ENCODE peak calls at places on chromosomes 4 and X, in ten cellular contexts. V is colonic mucosa, N is dorsolateral prefrontal cortex, T is BE2C, C is mucosa of descending colon, H is cardiac fibroblast, F is tibial nerve, K is IMR-90, U is BJ, Z is left ventricle myocardium inferior. X is an unnamed sample.

GRCh38 chr4:134687646-134688628 is 486.3 kb upstream of the PABPC4L start:
- DNase-seq in V (no peak), N (no peak), T (no peak), C (no peak), H (no peak), F (no peak), K (no peak), U (no peak), Z (no peak), X (no peak)

GRCh38 chrX:150544222-150544787 is 24.1 kb upstream of the MTM1 start:
- DNase-seq in V (peak; percentile 45), N (no peak), T (no peak), C (peak; percentile 27), H (peak; percentile 13), F (no peak), K (no peak), U (no peak), Z (no peak), X (no peak)

GRCh38 chrX:135170877-135171519 is at the start of gene CT55:
- DNase-seq in V (no peak), N (no peak), T (peak; percentile 77), C (no peak), H (no peak), F (no peak), K (no peak), U (no peak), Z (no peak), X (no peak)

GRCh38 chr4:10738826-10739489 is 54.4 kb upstream of the CLNK start:
- DNase-seq in V (no peak), N (no peak), T (no peak), C (no peak), H (no peak), F (no peak), K (peak; percentile 24), U (no peak), Z (no peak), X (peak; percentile 57)

GRCh38 chr4:41882622-41883347 is 52.4 kb upstream of the TMEM33 start:
- DNase-seq in V (peak; percentile 38), N (no peak), T (peak; percentile 80), C (peak; percentile 59), H (peak; percentile 45), F (no peak), K (peak; percentile 23), U (no peak), Z (no peak), X (peak; percentile 12)

GRCh38 chr4:185213829-185214228 is 4.4 kb downstream of the SNX25 start:
- DNase-seq in V (no peak), N (no peak), T (no peak), C (no peak), H (no peak), F (no peak), K (no peak), U (no peak), Z (no peak), X (no peak)

GRCh38 chr4:105751718-105752299 is 43.2 kb downstream of the GSTCD start:
- DNase-seq in V (no peak), N (no peak), T (no peak), C (no peak), H (no peak), F (no peak), K (no peak), U (no peak), Z (no peak), X (no peak)

GRCh38 chr4:11428701-11429571 is at the start of gene HS3ST1:
- DNase-seq in V (peak; percentile 91), N (peak; percentile 67), T (no peak), C (peak; percentile 95), H (peak; percentile 83), F (peak; percentile 68), K (peak; percentile 8), U (no peak), Z (peak; percentile 82), X (peak; percentile 78)

GRCh38 chrX:151177141-151178027 is 1.0 kb downstream of the GPR50 start:
- DNase-seq in V (no peak), N (no peak), T (peak; percentile 15), C (no peak), H (peak; percentile 2), F (no peak), K (no peak), U (no peak), Z (no peak), X (no peak)

GRCh38 chrX:97045470-97045869 is 161.8 kb downstream of the RPA4 start:
- DNase-seq in V (no peak), N (no peak), T (no peak), C (no peak), H (no peak), F (no peak), K (no peak), U (no peak), Z (no peak), X (no peak)

GRCh38 chr4:628346-628745 is 3.0 kb downstream of the PDE6B start:
- DNase-seq in V (no peak), N (no peak), T (no peak), C (no peak), H (no peak), F (no peak), K (no peak), U (no peak), Z (no peak), X (no peak)

GRCh38 chr4:182914357-182914756 is 2.8 kb downstream of the DCTD start:
- DNase-seq in V (no peak), N (no peak), T (no peak), C (no peak), H (no peak), F (no peak), K (no peak), U (no peak), Z (no peak), X (no peak)

GRCh38 chrX:52337410-52337809 is 31.4 kb upstream of the XAGE2 start:
- DNase-seq in V (no peak), N (no peak), T (no peak), C (no peak), H (no peak), F (no peak), K (no peak), U (no peak), Z (no peak), X (no peak)

GRCh38 chr4:153114771-153115321 is 89.4 kb upstream of the TRIM2 start:
- DNase-seq in V (no peak), N (no peak), T (no peak), C (no peak), H (peak; percentile 60), F (no peak), K (peak; percentile 84), U (no peak), Z (no peak), X (peak; percentile 80)

GRCh38 chrX:101362757-101363156 is 14.2 kb upstream of the TIMM8A start:
- DNase-seq in V (no peak), N (no peak), T (no peak), C (no peak), H (no peak), F (no peak), K (no peak), U (no peak), Z (no peak), X (no peak)

DNA sequence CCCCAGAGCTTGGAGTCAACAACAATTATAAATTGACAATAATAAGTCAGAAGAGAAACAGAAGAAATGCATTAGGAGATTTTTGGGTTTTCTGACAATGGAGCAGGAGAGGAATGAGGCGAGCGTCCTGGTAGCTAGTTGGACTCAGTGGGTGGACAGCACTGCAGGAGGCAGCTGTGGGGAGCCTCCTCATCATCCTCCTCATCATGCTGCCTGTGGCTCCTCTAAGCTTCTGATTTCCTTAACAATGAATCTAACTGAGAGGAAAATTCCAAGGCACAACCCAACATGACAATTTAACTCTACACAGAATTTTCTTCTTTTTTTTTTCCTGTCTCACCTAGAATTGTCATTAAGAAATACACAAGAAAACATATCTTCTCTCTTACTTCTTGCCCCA is 357.1 kb upstream of the NOCT start:
- DNase-seq in V (no peak), N (no peak), T (no peak), C (no peak), H (no peak), F (no peak), K (no peak), U (no peak), Z (no peak), X (no peak)
- H3K4me3 ChIP-seq in V (no peak overlapping the region), N (no peak overlapping the region), T (no peak overlapping the region), C (no peak overlapping the region), H (no peak overlapping the region), F (no peak overlapping the region), K (no peak overlapping the region), U (no peak overlapping the region), Z (no peak overlapping the region), X (no peak overlapping the region)

GRCh38 chrX:10329984-10330383 is 173.2 kb downstream of the CLCN4 start:
- DNase-seq in V (no peak), N (no peak), T (no peak), C (no peak), H (no peak), F (no peak), K (no peak), U (no peak), Z (no peak), X (no peak)

GRCh38 chrX:10327651-10328050 is 170.9 kb downstream of the CLCN4 start:
- DNase-seq in V (no peak), N (no peak), T (peak; percentile 8), C (no peak), H (no peak), F (no peak), K (peak; percentile 5), U (no peak), Z (no peak), X (no peak)

GRCh38 chrX:10325606-10326005 is 168.8 kb downstream of the CLCN4 start:
- DNase-seq in V (no peak), N (no peak), T (no peak), C (no peak), H (peak; percentile 62), F (no peak), K (peak; percentile 62), U (no peak), Z (no peak), X (no peak)

GRCh38 chrX:10326578-10326977 is 169.8 kb downstream of the CLCN4 start:
- DNase-seq in V (no peak), N (no peak), T (peak; percentile 43), C (no peak), H (peak; percentile 60), F (no peak), K (peak; percentile 43), U (no peak), Z (no peak), X (no peak)
- TF ChIP-seq CTCF in V (no peak), N (peak; percentile 12), T (peak; percentile 71), C (no peak), H (peak; percentile 52), F (no peak), K (peak; percentile 46), U (peak; percentile 43), Z (peak; percentile 49), X (peak; percentile 6)

GRCh38 chrX:40006025-40007017 is 91.4 kb downstream of the BCOR start:
- DNase-seq in V (peak; percentile 69), N (no peak), T (no peak), C (peak; percentile 82), H (peak; percentile 31), F (no peak), K (no peak), U (no peak), Z (peak; percentile 56), X (no peak)
- H3K4me3 ChIP-seq in V (peak overlapping the region; percentile 12), N (no peak overlapping the region), T (no peak overlapping the region), C (no peak overlapping the region), H (no peak overlapping the region), F (peak overlapping the region; percentile 25), K (no peak overlapping the region), U (no peak overlapping the region), Z (peak overlapping the region; percentile 50), X (no peak overlapping the region)

DNA sequence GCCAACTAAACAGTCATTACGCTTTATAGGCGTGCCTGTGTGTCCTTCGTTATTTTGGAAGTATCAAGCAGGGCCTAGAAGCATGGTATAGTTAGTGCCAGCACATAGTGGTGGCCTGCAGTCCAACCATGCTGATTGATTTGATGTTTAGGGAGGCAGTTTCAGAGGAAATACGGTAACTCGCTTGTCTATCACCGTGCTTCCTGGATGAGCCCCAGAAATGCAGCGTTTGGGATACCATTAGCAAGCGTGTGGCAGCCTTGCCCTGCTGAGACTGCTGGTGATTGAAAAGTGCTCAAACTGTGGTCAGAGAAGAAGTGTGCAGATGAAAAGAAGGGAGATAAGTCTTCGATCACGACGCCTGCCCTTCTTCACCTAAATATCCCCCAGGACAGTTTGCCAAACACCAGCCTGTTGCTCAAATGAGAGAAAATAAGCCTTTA is 158.4 kb downstream of the CHIC2 start:
- DNase-seq in V (peak; percentile 48), N (peak; percentile 50), T (peak; percentile 25), C (peak; percentile 36), H (peak; percentile 85), F (no peak), K (peak; percentile 78), U (no peak), Z (peak; percentile 33), X (peak; percentile 62)
- TF ChIP-seq CTCF in V (no peak), N (no peak), T (no peak), C (no peak), H (no peak), F (no peak), K (no peak), U (no peak), Z (no peak), X (no peak)